ENCODE peak calls at places on chromosome 21, in six cellular contexts. Q is tibial nerve, G is HTR-8/SVneo, Y is NB4, A is T47D, N is mucosa of descending colon. H is an unnamed sample.

GRCh38 chr21:41100826-41101550 is 67.0 kb upstream of the BACE2 start:
- DNase-seq in Q (no peak), Y (no peak), G (no peak), A (no peak), N (no peak), H (no peak)

GRCh38 chr21:44872568-44873355 is 728 bp downstream of the PTTG1IP start:
- DNase-seq in Q (no peak), Y (peak; percentile 60), A (no peak), N (peak; percentile 47), G (no peak), H (peak; percentile 46)

GRCh38 chr21:43675871-43676270 is 16.5 kb downstream of the RRP1B start:
- DNase-seq in Q (no peak), N (no peak), G (no peak), Y (no peak), A (no peak), H (no peak)

GRCh38 chr21:33201945-33202344 is 27.8 kb upstream of the IFNAR2 start:
- DNase-seq in N (peak; percentile 51), A (no peak), Q (no peak), Y (peak; percentile 15), G (no peak), H (no peak)

GRCh38 chr21:33308586-33309490 is 15.9 kb upstream of the IFNAR1 start:
- DNase-seq in A (no peak), Y (peak; percentile 65), G (no peak), N (peak; percentile 55), Q (no peak), H (no peak)

GRCh38 chr21:34722684-34723300 is 54.0 kb downstream of the CLIC6 start:
- DNase-seq in G (peak; percentile 33), Y (no peak), N (no peak), A (no peak), Q (no peak), H (no peak)

GRCh38 chr21:41578708-41579107 is 70.8 kb upstream of the TMPRSS2 start:
- DNase-seq in Q (no peak), A (no peak), Y (peak; percentile 12), N (peak; percentile 50), G (no peak), H (no peak)

GRCh38 chr21:42567861-42568260 is 54.2 kb downstream of the SLC37A1 start:
- DNase-seq in Y (no peak), A (no peak), G (no peak), Q (no peak), N (no peak), H (no peak)

GRCh38 chr21:33380483-33380998 is 22.7 kb upstream of the IFNGR2 start:
- DNase-seq in Y (peak; percentile 98), G (peak; percentile 90), A (peak; percentile 37), Q (peak; percentile 82), N (peak; percentile 87), H (peak; percentile 85)

GRCh38 chr21:34935452-34935851 is 113.7 kb downstream of the RUNX1 start:
- DNase-seq in A (no peak), Q (no peak), N (no peak), Y (no peak), G (no peak), H (no peak)

GRCh38 chr21:38815060-38815405 is 9.3 kb downstream of the ETS2 start:
- DNase-seq in G (no peak), Y (no peak), N (peak; percentile 21), Q (no peak), A (no peak), H (no peak)

GRCh38 chr21:42041711-42042110 is 29.4 kb upstream of the UMODL1 start:
- DNase-seq in N (no peak), A (no peak), Y (no peak), G (no peak), Q (no peak), H (no peak)

GRCh38 chr21:34367320-34367935 is 3.6 kb downstream of the KCNE2 start:
- DNase-seq in N (peak; percentile 74), Y (peak; percentile 69), Q (no peak), A (no peak), G (peak; percentile 66), H (no peak)

GRCh38 chr21:29538115-29538514 is 239.4 kb downstream of the BACH1 start:
- DNase-seq in N (no peak), Y (no peak), A (no peak), Q (no peak), G (no peak), H (no peak)

GRCh38 chr21:43864313-43864805 is 664 bp upstream of the AGPAT3 start:
- DNase-seq in N (peak; percentile 78), G (no peak), Y (peak; percentile 53), A (peak; percentile 86), Q (no peak), H (peak; percentile 52)

GRCh38 chr21:24115141-24115540 is 1492.1 kb downstream of the MRPL39 start:
- DNase-seq in G (no peak), Y (no peak), Q (no peak), N (no peak), A (no peak), H (no peak)

GRCh38 chr21:34800797-34801518 is 132.2 kb downstream of the CLIC6 start:
- DNase-seq in A (no peak), Q (no peak), G (no peak), N (no peak), Y (no peak), H (no peak)

GRCh38 chr21:19922122-19922521 is 1076.1 kb upstream of the NCAM2 start:
- DNase-seq in Y (no peak), G (no peak), Q (no peak), A (no peak), N (no peak), H (no peak)

GRCh38 chr21:14259669-14260458 is 43.9 kb downstream of the RBM11 start:
- DNase-seq in Q (no peak), A (peak; percentile 33), G (peak; percentile 39), N (peak; percentile 42), Y (peak; percentile 51), H (no peak)

GRCh38 chr21:32641715-32642698 is 29.8 kb upstream of the CFAP298 start:
- DNase-seq in N (no peak), G (no peak), A (no peak), Y (peak; percentile 2), Q (no peak), H (no peak)

GRCh38 chr21:35206141-35207125 is 157.3 kb upstream of the RUNX1 start:
- DNase-seq in A (peak; percentile 51), G (no peak), Q (no peak), N (no peak), Y (no peak), H (no peak)

GRCh38 chr21:26443867-26444266 is 129.2 kb downstream of the CYYR1 start:
- DNase-seq in N (no peak), Q (no peak), A (no peak), Y (no peak), G (no peak), H (no peak)

GRCh38 chr21:28253378-28253777 is 739.3 kb downstream of the LTN1 start:
- DNase-seq in N (no peak), G (no peak), Q (no peak), A (no peak), Y (no peak), H (no peak)

GRCh38 chr21:29105218-29105617 is 25.2 kb upstream of the MAP3K7CL start:
- DNase-seq in Y (no peak), N (no peak), G (peak; percentile 40), Q (no peak), A (no peak), H (no peak)